ENCODE peak calls at places on chromosome 21, in five cellular contexts. Z is GM04504, T is ureter, B is GM12891, R is RCC 7860. I is an unnamed sample.
A peak's percentile ranks its signal among the peaks of the same experiment; 100 is the strongest.

GRCh38 chr21:42120056-42120903 is 49.2 kb downstream of the UMODL1 start:
- DNase-seq in B (no peak), R (no peak), Z (no peak), T (no peak), I (no peak)

GRCh38 chr21:43925096-43925481 is 60.1 kb downstream of the AGPAT3 start:
- DNase-seq in Z (no peak), R (no peak), T (no peak), B (no peak), I (no peak)

GRCh38 chr21:8993943-8994639 is 1527.3 kb upstream of the TPTE start:
- DNase-seq in Z (no peak), B (no peak), T (no peak), R (peak; percentile 4), I (no peak)

GRCh38 chr21:43654806-43655489 is 4.3 kb downstream of the HSF2BP start:
- DNase-seq in B (no peak), Z (no peak), R (peak; percentile 36), T (no peak), I (no peak)

GRCh38 chr21:31752352-31752751 is 20.4 kb upstream of the SCAF4 start:
- DNase-seq in R (no peak), T (no peak), Z (no peak), B (no peak), I (no peak)

GRCh38 chr21:17711896-17712295 is 99.2 kb upstream of the BTG3 start:
- DNase-seq in Z (no peak), B (no peak), R (no peak), T (no peak), I (no peak)

GRCh38 chr21:46250146-46250725 is 21.7 kb upstream of the LSS start:
- DNase-seq in R (no peak), B (no peak), Z (no peak), T (no peak), I (no peak)

GRCh38 chr21:29470397-29470796 is 171.7 kb downstream of the BACH1 start:
- DNase-seq in R (no peak), T (no peak), Z (no peak), B (no peak), I (no peak)

GRCh38 chr21:37263827-37264226 is 3.3 kb downstream of the VPS26C start:
- DNase-seq in T (no peak), Z (no peak), R (no peak), B (no peak), I (no peak)

GRCh38 chr21:38986460-38987395 is 181.0 kb downstream of the ETS2 start:
- DNase-seq in Z (no peak), T (no peak), B (no peak), R (no peak), I (no peak)

GRCh38 chr21:44918581-44919033 is 2.1 kb downstream of the ITGB2 start:
- DNase-seq in Z (no peak), R (no peak), B (no peak), T (no peak), I (no peak)

GRCh38 chr21:31566611-31567010 is 92.9 kb upstream of the SOD1 start:
- DNase-seq in R (no peak), T (no peak), Z (no peak), B (no peak), I (no peak)

GRCh38 chr21:34187935-34188334 is 114.6 kb downstream of the MRPS6 start:
- DNase-seq in R (no peak), T (no peak), Z (peak; percentile 51), B (no peak), I (peak; percentile 50)

GRCh38 chr21:34351786-34352241 is 12.0 kb upstream of the KCNE2 start:
- DNase-seq in Z (no peak), B (peak; percentile 36), R (peak; percentile 34), T (peak; percentile 60), I (no peak)

GRCh38 chr21:45546636-45547203 is 4.5 kb upstream of the SLC19A1 start:
- DNase-seq in Z (no peak), R (no peak), T (peak; percentile 35), B (no peak), I (no peak)

GRCh38 chr21:26098758-26099157 is 71.8 kb downstream of the APP start:
- DNase-seq in B (no peak), R (no peak), T (no peak), Z (no peak), I (no peak)

GRCh38 chr21:35885942-35886541 is 174.3 kb downstream of the SETD4 start:
- DNase-seq in R (no peak), T (no peak), Z (no peak), B (no peak), I (no peak)

GRCh38 chr21:35343046-35343816 is 294.1 kb upstream of the RUNX1 start:
- DNase-seq in B (no peak), Z (no peak), T (no peak), R (no peak), I (no peak)

GRCh38 chr21:38289697-38290096 is 32.9 kb downstream of the KCNJ15 start:
- DNase-seq in Z (peak; percentile 95), T (peak; percentile 74), R (peak; percentile 96), B (no peak), I (peak; percentile 96)

GRCh38 chr21:44958471-44959191 is 18.8 kb downstream of the SLX9 start:
- DNase-seq in R (no peak), Z (peak; percentile 55), B (no peak), T (peak; percentile 72), I (peak; percentile 54)

GRCh38 chr21:36699026-36699545 is at the start of gene SIM2:
- DNase-seq in Z (no peak), B (peak; percentile 22), T (no peak), R (no peak), I (no peak)

GRCh38 chr21:38126677-38127271 is 130.0 kb upstream of the KCNJ15 start:
- DNase-seq in T (peak; percentile 48), B (peak; percentile 17), Z (peak; percentile 10), R (peak; percentile 41), I (no peak)

GRCh38 chr21:46425061-46425460 is 33.6 kb upstream of the DIP2A start:
- DNase-seq in T (no peak), R (no peak), Z (no peak), B (no peak), I (no peak)

GRCh38 chr21:42997053-42997452 is 22.7 kb downstream of the PKNOX1 start:
- DNase-seq in R (peak; percentile 37), B (no peak), T (no peak), Z (peak; percentile 90), I (peak; percentile 72)

GRCh38 chr21:43880111-43880985 is 15.3 kb downstream of the AGPAT3 start:
- DNase-seq in T (no peak), B (no peak), R (peak; percentile 34), Z (no peak), I (no peak)

GRCh38 chr21:16910435-16911165 is 602.2 kb upstream of the CXADR start:
- DNase-seq in R (no peak), Z (no peak), T (no peak), B (no peak), I (no peak)

GRCh38 chr21:31538821-31539220 is 120.7 kb upstream of the SOD1 start:
- DNase-seq in R (no peak), B (no peak), Z (no peak), T (no peak), I (no peak)

GRCh38 chr21:27371688-27372331 is 404.9 kb upstream of the ADAMTS5 start:
- DNase-seq in Z (no peak), T (no peak), B (no peak), R (peak; percentile 27), I (no peak)

GRCh38 chr21:44300262-44300959 is 558 bp downstream of the PFKL start:
- DNase-seq in Z (no peak), B (peak; percentile 86), T (peak; percentile 81), R (peak; percentile 7), I (no peak)

GRCh38 chr21:29190920-29191319 is 60.5 kb downstream of the MAP3K7CL start:
- DNase-seq in Z (no peak), R (no peak), T (no peak), B (no peak), I (no peak)

GRCh38 chr21:15031790-15032357 is 32.9 kb downstream of the NRIP1 start:
- DNase-seq in T (no peak), B (no peak), Z (no peak), R (no peak), I (no peak)

GRCh38 chr21:42127164-42128125 is 56.3 kb downstream of the UMODL1 start:
- DNase-seq in T (no peak), Z (no peak), B (no peak), R (no peak), I (no peak)

GRCh38 chr21:21897275-21897883 is 899.2 kb downstream of the NCAM2 start:
- DNase-seq in T (no peak), Z (peak; percentile 3), R (no peak), B (no peak), I (no peak)

I was measured in AG09319.